ENCODE peak calls at places on chromosomes 5 and 9, in six cellular contexts. K is heart right ventricle; H is RWPE2; M is astrocyte of the cerebellum; N is foreskin fibroblast; V is CD8-positive, alpha-beta T cell. C is an unnamed sample.

GRCh38 chr9:16344343-16344742 is 526.1 kb downstream of the BNC2 start:
- DNase-seq in V (no peak), N (peak), K (no peak), H (no peak), M (peak), C (peak)

GRCh38 chr9:133701321-133701980 is 36.7 kb downstream of the SARDH start:
- DNase-seq in H (no peak), N (no peak), V (peak), M (no peak), K (no peak), C (no peak)

GRCh38 chr9:112447283-112447761 is 39.3 kb upstream of the KIAA1958 start:
- DNase-seq in M (no peak), K (no peak), V (no peak), N (peak), H (no peak), C (peak)

GRCh38 chr9:87194471-87194870 is 247.2 kb upstream of the GAS1 start:
- DNase-seq in V (no peak), H (no peak), N (peak), K (no peak), M (peak), C (peak)

GRCh38 chr9:125889524-125890473 is 142.6 kb downstream of the PBX3 start:
- DNase-seq in H (no peak), K (peak), V (peak), M (peak), N (no peak), C (no peak)

GRCh38 chr9:7088598-7088997 is 330.8 kb downstream of the KDM4C start:
- DNase-seq in H (no peak), K (no peak), N (no peak), V (no peak), M (no peak), C (no peak)

GRCh38 chr5:26054594-26054993 is 983.8 kb downstream of the CDH9 start:
- DNase-seq in N (no peak), H (no peak), V (no peak), M (no peak), K (no peak), C (no peak)

GRCh38 chr9:135376511-135377173 is 102.9 kb upstream of the PPP1R26 start:
- DNase-seq in K (no peak), N (no peak), M (no peak), V (no peak), H (no peak), C (no peak)

GRCh38 chr9:28105001-28105400 is 531.7 kb upstream of the C9orf72 start:
- DNase-seq in M (no peak), H (no peak), K (no peak), N (no peak), V (no peak), C (no peak)

DNA sequence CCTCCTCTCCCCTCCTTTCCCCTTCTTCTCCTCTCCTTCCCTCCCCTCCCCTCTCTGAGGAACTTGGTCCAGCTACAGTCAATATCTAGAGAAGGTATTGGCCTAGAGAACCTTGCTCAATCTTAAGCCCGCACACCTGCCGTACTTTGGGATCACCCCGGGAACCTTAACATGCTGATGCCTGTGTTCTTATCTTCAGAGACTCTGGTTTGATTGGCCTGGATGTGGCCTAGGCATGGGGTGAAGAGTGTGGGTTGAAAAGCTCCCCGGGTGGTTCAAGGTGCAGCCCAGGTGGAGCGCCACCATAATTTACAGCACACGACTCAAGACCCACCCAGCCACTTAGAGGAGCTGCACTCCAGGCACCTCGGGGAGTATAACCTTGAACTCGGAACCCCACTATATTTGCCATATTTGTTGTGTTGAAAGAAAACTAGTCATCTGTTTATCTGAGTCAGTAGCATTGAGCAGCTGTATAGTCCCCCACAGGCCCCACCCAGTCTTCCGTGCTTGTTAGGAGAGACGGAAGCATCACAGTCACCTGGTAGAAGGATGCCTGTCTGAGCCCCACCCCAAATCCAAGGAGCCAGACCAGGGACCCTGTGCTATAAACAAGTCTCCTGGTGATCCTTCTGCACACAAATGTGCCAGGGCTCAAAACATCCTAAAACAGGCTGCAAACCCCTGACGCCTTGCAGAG is 14.4 kb upstream of the PHF19 start:
- DNase-seq in M (no peak), K (no peak), H (no peak), N (no peak), V (peak), C (no peak)
- H3K4me3 ChIP-seq in M (no peak), K (no peak), H (no peak), N (no peak), V (peak), C (no peak)

GRCh38 chr9:123741214-123741613 is 188.7 kb downstream of the DENND1A start:
- DNase-seq in N (no peak), K (no peak), V (no peak), H (no peak), M (no peak), C (no peak)
- TF ChIP-seq CTCF in N (no peak), K (no peak), V (no peak), H (no peak), M (no peak), C (no peak)

GRCh38 chr9:129490583-129491485 is 130.1 kb downstream of the C9orf50 start:
- DNase-seq in H (no peak), V (no peak), M (no peak), K (peak), N (no peak), C (no peak)
- H3K4me3 ChIP-seq in H (no peak), V (no peak), M (peak), K (peak), N (peak), C (peak)

DNA sequence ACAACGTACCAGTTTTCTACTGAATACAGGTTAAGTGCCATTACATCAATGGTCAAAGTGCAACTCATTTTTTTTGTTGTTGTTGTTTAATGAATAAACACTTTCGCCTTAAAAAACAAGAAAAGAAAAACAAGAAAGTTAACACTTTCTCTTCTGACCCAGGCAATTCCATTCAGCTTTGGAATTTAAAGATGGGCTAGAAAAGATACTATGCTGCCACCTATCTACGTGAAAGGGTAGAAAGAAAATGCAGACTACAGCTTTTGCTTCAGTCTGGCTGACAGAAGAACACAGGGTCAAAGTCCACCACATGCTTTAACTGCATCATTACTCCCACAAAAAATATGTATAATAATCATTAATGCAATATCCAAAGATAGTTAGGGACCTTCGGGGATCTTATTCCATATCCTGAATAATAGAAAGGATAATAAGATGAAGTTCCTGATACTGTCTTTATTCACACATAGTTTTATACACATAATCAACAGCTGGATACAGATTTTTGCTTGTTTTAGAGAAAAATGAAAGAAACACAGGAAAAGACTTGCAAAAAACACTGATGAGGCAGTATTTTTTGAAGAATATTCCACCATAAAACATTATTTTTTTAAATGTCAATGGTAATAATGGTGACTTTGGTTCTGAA is 40.4 kb downstream of the ZDHHC21 start:
- DNase-seq in H (no peak), N (no peak), M (no peak), V (no peak), K (no peak), C (no peak)
- TF ChIP-seq CTCF in H (peak), N (peak), M (peak), V (no peak), K (peak), C (peak)

GRCh38 chr9:34380034-34380510 is 3.4 kb upstream of the MYORG start:
- DNase-seq in H (no peak), K (no peak), M (no peak), V (no peak), N (no peak), C (no peak)

GRCh38 chr9:34380511-34381315 is 4.0 kb upstream of the MYORG start:
- DNase-seq in H (no peak), K (peak), N (peak), V (peak), M (no peak), C (peak)

GRCh38 chr9:34382054-34382453 is 5.4 kb upstream of the MYORG start:
- DNase-seq in H (no peak), K (no peak), M (no peak), N (no peak), V (no peak), C (no peak)

GRCh38 chr9:34382879-34383278 is 6.2 kb upstream of the MYORG start:
- DNase-seq in V (no peak), M (no peak), N (no peak), K (no peak), H (no peak), C (no peak)

GRCh38 chr9:34381323-34381722 is 4.6 kb upstream of the MYORG start:
- DNase-seq in N (no peak), H (no peak), V (no peak), K (peak), M (no peak), C (no peak)
- H3K4me3 ChIP-seq in N (peak), H (no peak), V (peak), K (peak), M (peak), C (peak)

GRCh38 chr5:148482697-148483462 is 99.1 kb downstream of the FBXO38 start:
- DNase-seq in N (peak), H (no peak), M (no peak), K (peak), V (peak), C (no peak)
- TF ChIP-seq CTCF in N (peak), H (peak), M (peak), K (peak), V (peak), C (peak)

GRCh38 chr5:36243653-36244052 is 1.9 kb upstream of the NADK2 start:
- DNase-seq in V (no peak), N (no peak), K (no peak), M (no peak), H (no peak), C (no peak)
- H3K4me3 ChIP-seq in V (no peak), N (no peak), K (no peak), M (no peak), H (no peak), C (no peak)

GRCh38 chr9:34501372-34501771 is 21.4 kb downstream of the ENHO start:
- DNase-seq in K (no peak), M (no peak), N (no peak), V (no peak), H (no peak), C (no peak)

GRCh38 chr9:34503406-34503805 is 19.4 kb downstream of the ENHO start:
- DNase-seq in M (no peak), V (no peak), K (no peak), N (no peak), H (peak), C (no peak)

GRCh38 chr9:34500623-34501267 is 22.0 kb downstream of the ENHO start:
- DNase-seq in K (peak), H (no peak), N (peak), M (peak), V (peak), C (peak)

GRCh38 chr9:34502471-34503335 is 20.1 kb downstream of the ENHO start:
- DNase-seq in H (no peak), N (no peak), V (no peak), K (no peak), M (no peak), C (no peak)

GRCh38 chr9:34501889-34502425 is 20.8 kb downstream of the ENHO start:
- DNase-seq in M (peak), N (peak), H (no peak), K (peak), V (no peak), C (no peak)
- TF ChIP-seq CTCF in M (peak), N (no peak), H (no peak), K (peak), V (no peak), C (no peak)

C was measured in HFF-Myc.